ENCODE peak calls at places on chromosomes 16 and 17, in ten cellular contexts. I is pancreas; O is cerebellar cortex; E is T-helper 17 cell; K is hippocampal formation; C is substantia nigra; U is stimulated activated CD4-positive, alpha-beta T cell treated with anti-CD3 and anti-CD28 coated beads, TNF-alpha, amount 100 ng/mL, for 48 hours; J is astrocyte of the spinal cord; R is NCI-H748 treated with DMSO at 0.1 percent for 48 hours; Z is activated T-cell treated with anti-CD3 and anti-CD28 coated beads, Interleukin-2, amount 50 U/mL, for 48 hours. P is an unnamed sample.

GRCh38 chr17:76155988-76156661 is 15.1 kb upstream of the FOXJ1 start:
- DNase-seq in I (no peak), O (no peak), E (no peak), K (no peak), C (no peak), U (no peak), J (no peak), R (no peak), Z (no peak), P (no peak)

GRCh38 chr17:78674156-78674555 is 97.0 kb upstream of the DNAH17 start:
- DNase-seq in I (no peak), O (peak), E (no peak), K (no peak), C (no peak), U (no peak), J (no peak), R (no peak), Z (no peak), P (no peak)

GRCh38 chr16:71894229-71894920 is 956 bp upstream of the IST1 start:
- DNase-seq in I (peak), O (peak), E (peak), K (no peak), C (no peak), U (peak), J (peak), R (peak), Z (peak), P (no peak)

GRCh38 chr16:78744796-78745464 is 645.5 kb downstream of the WWOX start:
- DNase-seq in I (no peak), O (no peak), E (no peak), K (no peak), C (no peak), U (no peak), J (no peak), R (no peak), Z (no peak), P (no peak)

GRCh38 chr16:66940236-66940635 is 4.9 kb downstream of the CES2 start:
- DNase-seq in I (no peak), O (no peak), E (no peak), K (no peak), C (no peak), U (no peak), J (no peak), R (no peak), Z (no peak), P (no peak)

GRCh38 chr17:1908699-1909309 is 79.0 kb downstream of the RPA1 start:
- DNase-seq in I (peak), O (peak), E (no peak), K (peak), C (no peak), U (peak), J (peak), R (peak), Z (peak), P (no peak)

GRCh38 chr17:40522961-40523310 is 21.5 kb upstream of the TNS4 start:
- DNase-seq in I (no peak), O (no peak), E (no peak), K (no peak), C (no peak), U (no peak), J (no peak), R (no peak), Z (no peak), P (no peak)

GRCh38 chr16:27670071-27670825 is 120.3 kb downstream of the KATNIP start:
- DNase-seq in I (no peak), O (no peak), E (no peak), K (no peak), C (no peak), U (no peak), J (no peak), R (no peak), Z (no peak), P (no peak)

GRCh38 chr16:31352344-31353115 is 2.4 kb upstream of the ITGAX start:
- DNase-seq in I (no peak), O (no peak), E (no peak), K (no peak), C (no peak), U (no peak), J (no peak), R (no peak), Z (no peak), P (peak)

GRCh38 chr17:4693416-4693815 is 10.5 kb downstream of the PELP1 start:
- DNase-seq in I (no peak), O (no peak), E (no peak), K (no peak), C (no peak), U (no peak), J (no peak), R (no peak), Z (no peak), P (no peak)

GRCh38 chr16:19804538-19805323 is 79.9 kb downstream of the GPRC5B start:
- DNase-seq in I (peak), O (no peak), E (no peak), K (no peak), C (no peak), U (peak), J (no peak), R (peak), Z (peak), P (peak)